ENCODE peak calls at places on chromosomes 11 and 22, in eight cellular contexts. One of them, this sample, is unnamed.

GRCh38 chr11:5204787-5205186 is 4.3 kb upstream of the OR51V1 start:
- DNase-seq in COR-L47: peak
- DNase-seq in stimulated activated CD4-positive, alpha-beta T cell treated with anti-CD3 and anti-CD28 coated beads, Interleukin-4, amount 100 ng/mL, for 48 hours: no peak
- DNase-seq in mammary epithelial cell: peak
- DNase-seq in activated T-helper 2 cell treated with anti-CD3 and anti-CD28 coated beads, Interferon-gamma antibody, Interleukin-2, Interleukin-4, amounts not matched to agents 10 μg/mL and 5 μg/mL and 100 μg/mL, durations not matched to agents 14 hours and 24 hours and 36 hours: no peak
- DNase-seq in CD8-positive, alpha-beta T cell: no peak
- DNase-seq in activated effector memory CD4-positive, alpha-beta T cell treated with anti-CD3 and anti-CD28 coated beads, Interleukin-2, amount 50 U/mL, for 16 hours: no peak
- DNase-seq in KG1: no peak
- DNase-seq in this sample: no peak

GRCh38 chr11:28679795-28680194 is 571.6 kb downstream of the METTL15 start:
- DNase-seq in activated effector memory CD4-positive, alpha-beta T cell treated with anti-CD3 and anti-CD28 coated beads, Interleukin-2, amount 50 U/mL, for 16 hours: no peak
- DNase-seq in CD8-positive, alpha-beta T cell: no peak
- DNase-seq in mammary epithelial cell: no peak
- DNase-seq in stimulated activated CD4-positive, alpha-beta T cell treated with anti-CD3 and anti-CD28 coated beads, Interleukin-4, amount 100 ng/mL, for 48 hours: no peak
- DNase-seq in activated T-helper 2 cell treated with anti-CD3 and anti-CD28 coated beads, Interferon-gamma antibody, Interleukin-2, Interleukin-4, amounts not matched to agents 10 μg/mL and 5 μg/mL and 100 μg/mL, durations not matched to agents 14 hours and 24 hours and 36 hours: no peak
- DNase-seq in COR-L47: no peak
- DNase-seq in KG1: no peak
- DNase-seq in this sample: no peak

GRCh38 chr22:39535302-39535805 is 2.8 kb upstream of the RPS19BP1 start:
- DNase-seq in activated T-helper 2 cell treated with anti-CD3 and anti-CD28 coated beads, Interferon-gamma antibody, Interleukin-2, Interleukin-4, amounts not matched to agents 10 μg/mL and 5 μg/mL and 100 μg/mL, durations not matched to agents 14 hours and 24 hours and 36 hours: no peak
- DNase-seq in COR-L47: no peak
- DNase-seq in stimulated activated CD4-positive, alpha-beta T cell treated with anti-CD3 and anti-CD28 coated beads, Interleukin-4, amount 100 ng/mL, for 48 hours: no peak
- DNase-seq in activated effector memory CD4-positive, alpha-beta T cell treated with anti-CD3 and anti-CD28 coated beads, Interleukin-2, amount 50 U/mL, for 16 hours: no peak
- DNase-seq in mammary epithelial cell: no peak
- DNase-seq in KG1: no peak
- DNase-seq in CD8-positive, alpha-beta T cell: no peak
- DNase-seq in this sample: no peak

GRCh38 chr11:102528618-102529017 is 1.9 kb downstream of the MMP7 start:
- DNase-seq in activated effector memory CD4-positive, alpha-beta T cell treated with anti-CD3 and anti-CD28 coated beads, Interleukin-2, amount 50 U/mL, for 16 hours: no peak
- DNase-seq in KG1: no peak
- DNase-seq in COR-L47: no peak
- DNase-seq in mammary epithelial cell: peak
- DNase-seq in activated T-helper 2 cell treated with anti-CD3 and anti-CD28 coated beads, Interferon-gamma antibody, Interleukin-2, Interleukin-4, amounts not matched to agents 10 μg/mL and 5 μg/mL and 100 μg/mL, durations not matched to agents 14 hours and 24 hours and 36 hours: no peak
- DNase-seq in stimulated activated CD4-positive, alpha-beta T cell treated with anti-CD3 and anti-CD28 coated beads, Interleukin-4, amount 100 ng/mL, for 48 hours: no peak
- DNase-seq in CD8-positive, alpha-beta T cell: no peak
- DNase-seq in this sample: no peak

GRCh38 chr11:70730411-70730810 is 332.1 kb downstream of the CTTN start:
- DNase-seq in mammary epithelial cell: no peak
- DNase-seq in stimulated activated CD4-positive, alpha-beta T cell treated with anti-CD3 and anti-CD28 coated beads, Interleukin-4, amount 100 ng/mL, for 48 hours: no peak
- DNase-seq in activated T-helper 2 cell treated with anti-CD3 and anti-CD28 coated beads, Interferon-gamma antibody, Interleukin-2, Interleukin-4, amounts not matched to agents 10 μg/mL and 5 μg/mL and 100 μg/mL, durations not matched to agents 14 hours and 24 hours and 36 hours: no peak
- DNase-seq in CD8-positive, alpha-beta T cell: no peak
- DNase-seq in COR-L47: no peak
- DNase-seq in KG1: no peak
- DNase-seq in activated effector memory CD4-positive, alpha-beta T cell treated with anti-CD3 and anti-CD28 coated beads, Interleukin-2, amount 50 U/mL, for 16 hours: no peak
- DNase-seq in this sample: no peak

GRCh38 chr11:67289651-67290479 is 762 bp downstream of the ANKRD13D start:
- DNase-seq in mammary epithelial cell: no peak
- DNase-seq in activated effector memory CD4-positive, alpha-beta T cell treated with anti-CD3 and anti-CD28 coated beads, Interleukin-2, amount 50 U/mL, for 16 hours: no peak
- DNase-seq in stimulated activated CD4-positive, alpha-beta T cell treated with anti-CD3 and anti-CD28 coated beads, Interleukin-4, amount 100 ng/mL, for 48 hours: no peak
- DNase-seq in activated T-helper 2 cell treated with anti-CD3 and anti-CD28 coated beads, Interferon-gamma antibody, Interleukin-2, Interleukin-4, amounts not matched to agents 10 μg/mL and 5 μg/mL and 100 μg/mL, durations not matched to agents 14 hours and 24 hours and 36 hours: no peak
- DNase-seq in KG1: no peak
- DNase-seq in COR-L47: no peak
- DNase-seq in CD8-positive, alpha-beta T cell: no peak
- DNase-seq in this sample: no peak

GRCh38 chr11:2528301-2529050 is 83.7 kb downstream of the KCNQ1 start:
- DNase-seq in stimulated activated CD4-positive, alpha-beta T cell treated with anti-CD3 and anti-CD28 coated beads, Interleukin-4, amount 100 ng/mL, for 48 hours: no peak
- DNase-seq in KG1: no peak
- DNase-seq in mammary epithelial cell: no peak
- DNase-seq in activated effector memory CD4-positive, alpha-beta T cell treated with anti-CD3 and anti-CD28 coated beads, Interleukin-2, amount 50 U/mL, for 16 hours: peak
- DNase-seq in activated T-helper 2 cell treated with anti-CD3 and anti-CD28 coated beads, Interferon-gamma antibody, Interleukin-2, Interleukin-4, amounts not matched to agents 10 μg/mL and 5 μg/mL and 100 μg/mL, durations not matched to agents 14 hours and 24 hours and 36 hours: no peak
- DNase-seq in CD8-positive, alpha-beta T cell: no peak
- DNase-seq in COR-L47: no peak
- DNase-seq in this sample: no peak

GRCh38 chr11:75563501-75563977 is 1.5 kb downstream of the SERPINH1 start:
- DNase-seq in stimulated activated CD4-positive, alpha-beta T cell treated with anti-CD3 and anti-CD28 coated beads, Interleukin-4, amount 100 ng/mL, for 48 hours: no peak
- DNase-seq in KG1: no peak
- DNase-seq in activated T-helper 2 cell treated with anti-CD3 and anti-CD28 coated beads, Interferon-gamma antibody, Interleukin-2, Interleukin-4, amounts not matched to agents 10 μg/mL and 5 μg/mL and 100 μg/mL, durations not matched to agents 14 hours and 24 hours and 36 hours: no peak
- DNase-seq in CD8-positive, alpha-beta T cell: no peak
- DNase-seq in activated effector memory CD4-positive, alpha-beta T cell treated with anti-CD3 and anti-CD28 coated beads, Interleukin-2, amount 50 U/mL, for 16 hours: no peak
- DNase-seq in COR-L47: no peak
- DNase-seq in mammary epithelial cell: no peak
- DNase-seq in this sample: no peak

GRCh38 chr11:34274712-34275398 is 83.0 kb downstream of the ABTB2 start:
- DNase-seq in activated T-helper 2 cell treated with anti-CD3 and anti-CD28 coated beads, Interferon-gamma antibody, Interleukin-2, Interleukin-4, amounts not matched to agents 10 μg/mL and 5 μg/mL and 100 μg/mL, durations not matched to agents 14 hours and 24 hours and 36 hours: no peak
- DNase-seq in COR-L47: no peak
- DNase-seq in activated effector memory CD4-positive, alpha-beta T cell treated with anti-CD3 and anti-CD28 coated beads, Interleukin-2, amount 50 U/mL, for 16 hours: no peak
- DNase-seq in CD8-positive, alpha-beta T cell: no peak
- DNase-seq in KG1: no peak
- DNase-seq in stimulated activated CD4-positive, alpha-beta T cell treated with anti-CD3 and anti-CD28 coated beads, Interleukin-4, amount 100 ng/mL, for 48 hours: no peak
- DNase-seq in mammary epithelial cell: peak
- DNase-seq in this sample: no peak

GRCh38 chr11:41201156-41201555 is 258.3 kb downstream of the LRRC4C start:
- DNase-seq in COR-L47: peak
- DNase-seq in activated T-helper 2 cell treated with anti-CD3 and anti-CD28 coated beads, Interferon-gamma antibody, Interleukin-2, Interleukin-4, amounts not matched to agents 10 μg/mL and 5 μg/mL and 100 μg/mL, durations not matched to agents 14 hours and 24 hours and 36 hours: no peak
- DNase-seq in activated effector memory CD4-positive, alpha-beta T cell treated with anti-CD3 and anti-CD28 coated beads, Interleukin-2, amount 50 U/mL, for 16 hours: no peak
- DNase-seq in mammary epithelial cell: peak
- DNase-seq in KG1: no peak
- DNase-seq in CD8-positive, alpha-beta T cell: no peak
- DNase-seq in stimulated activated CD4-positive, alpha-beta T cell treated with anti-CD3 and anti-CD28 coated beads, Interleukin-4, amount 100 ng/mL, for 48 hours: no peak
- DNase-seq in this sample: no peak

GRCh38 chr11:69114811-69115523 is 40.8 kb upstream of the SMIM38 start:
- DNase-seq in mammary epithelial cell: no peak
- DNase-seq in CD8-positive, alpha-beta T cell: no peak
- DNase-seq in KG1: no peak
- DNase-seq in stimulated activated CD4-positive, alpha-beta T cell treated with anti-CD3 and anti-CD28 coated beads, Interleukin-4, amount 100 ng/mL, for 48 hours: no peak
- DNase-seq in activated T-helper 2 cell treated with anti-CD3 and anti-CD28 coated beads, Interferon-gamma antibody, Interleukin-2, Interleukin-4, amounts not matched to agents 10 μg/mL and 5 μg/mL and 100 μg/mL, durations not matched to agents 14 hours and 24 hours and 36 hours: no peak
- DNase-seq in COR-L47: no peak
- DNase-seq in activated effector memory CD4-positive, alpha-beta T cell treated with anti-CD3 and anti-CD28 coated beads, Interleukin-2, amount 50 U/mL, for 16 hours: no peak
- DNase-seq in this sample: no peak

GRCh38 chr11:76787911-76788596 is 4.9 kb downstream of the TSKU start:
- DNase-seq in mammary epithelial cell: peak
- DNase-seq in activated T-helper 2 cell treated with anti-CD3 and anti-CD28 coated beads, Interferon-gamma antibody, Interleukin-2, Interleukin-4, amounts not matched to agents 10 μg/mL and 5 μg/mL and 100 μg/mL, durations not matched to agents 14 hours and 24 hours and 36 hours: no peak
- DNase-seq in COR-L47: no peak
- DNase-seq in CD8-positive, alpha-beta T cell: no peak
- DNase-seq in KG1: no peak
- DNase-seq in activated effector memory CD4-positive, alpha-beta T cell treated with anti-CD3 and anti-CD28 coated beads, Interleukin-2, amount 50 U/mL, for 16 hours: peak
- DNase-seq in stimulated activated CD4-positive, alpha-beta T cell treated with anti-CD3 and anti-CD28 coated beads, Interleukin-4, amount 100 ng/mL, for 48 hours: no peak
- DNase-seq in this sample: no peak

GRCh38 chr22:47411006-47411405 is 648.6 kb downstream of the TBC1D22A start:
- DNase-seq in stimulated activated CD4-positive, alpha-beta T cell treated with anti-CD3 and anti-CD28 coated beads, Interleukin-4, amount 100 ng/mL, for 48 hours: no peak
- DNase-seq in activated T-helper 2 cell treated with anti-CD3 and anti-CD28 coated beads, Interferon-gamma antibody, Interleukin-2, Interleukin-4, amounts not matched to agents 10 μg/mL and 5 μg/mL and 100 μg/mL, durations not matched to agents 14 hours and 24 hours and 36 hours: no peak
- DNase-seq in CD8-positive, alpha-beta T cell: no peak
- DNase-seq in COR-L47: no peak
- DNase-seq in mammary epithelial cell: no peak
- DNase-seq in activated effector memory CD4-positive, alpha-beta T cell treated with anti-CD3 and anti-CD28 coated beads, Interleukin-2, amount 50 U/mL, for 16 hours: peak
- DNase-seq in KG1: no peak
- DNase-seq in this sample: no peak

GRCh38 chr11:57515332-57516060 is at the start of gene SLC43A1:
- DNase-seq in KG1: peak
- DNase-seq in stimulated activated CD4-positive, alpha-beta T cell treated with anti-CD3 and anti-CD28 coated beads, Interleukin-4, amount 100 ng/mL, for 48 hours: peak
- DNase-seq in activated effector memory CD4-positive, alpha-beta T cell treated with anti-CD3 and anti-CD28 coated beads, Interleukin-2, amount 50 U/mL, for 16 hours: peak
- DNase-seq in COR-L47: peak
- DNase-seq in CD8-positive, alpha-beta T cell: no peak
- DNase-seq in activated T-helper 2 cell treated with anti-CD3 and anti-CD28 coated beads, Interferon-gamma antibody, Interleukin-2, Interleukin-4, amounts not matched to agents 10 μg/mL and 5 μg/mL and 100 μg/mL, durations not matched to agents 14 hours and 24 hours and 36 hours: peak
- DNase-seq in mammary epithelial cell: no peak
- DNase-seq in this sample: peak

GRCh38 chr11:128379587-128380279 is 207.6 kb downstream of the ETS1 start:
- DNase-seq in COR-L47: no peak
- DNase-seq in CD8-positive, alpha-beta T cell: no peak
- DNase-seq in stimulated activated CD4-positive, alpha-beta T cell treated with anti-CD3 and anti-CD28 coated beads, Interleukin-4, amount 100 ng/mL, for 48 hours: no peak
- DNase-seq in KG1: no peak
- DNase-seq in activated effector memory CD4-positive, alpha-beta T cell treated with anti-CD3 and anti-CD28 coated beads, Interleukin-2, amount 50 U/mL, for 16 hours: peak
- DNase-seq in mammary epithelial cell: peak
- DNase-seq in activated T-helper 2 cell treated with anti-CD3 and anti-CD28 coated beads, Interferon-gamma antibody, Interleukin-2, Interleukin-4, amounts not matched to agents 10 μg/mL and 5 μg/mL and 100 μg/mL, durations not matched to agents 14 hours and 24 hours and 36 hours: peak
- DNase-seq in this sample: no peak

This sample was measured in GF-D8.